ENCODE peak calls at places on chromosomes 2 and 18, in eight cellular contexts. I is upper lobe of right lung, M is lower lobe of right lung, V is colonic mucosa, U is testis, B is GM12878, P is hepatocyte, J is cardiac muscle cell. X is an unnamed sample. For H3K4me1, the result is how much of the 10 kb centered on the place peaks cover.

GRCh38 chr18:78920436-78921138 is 59.0 kb upstream of the SALL3 start:
- DNase-seq in J (no peak), V (no peak), I (no peak), P (no peak), U (no peak), B (no peak), M (no peak), X (no peak)

GRCh38 chr2:240458900-240459391 is 23.5 kb downstream of the GPC1 start:
- DNase-seq in V (no peak), J (no peak), M (peak), B (no peak), I (no peak), U (no peak), P (no peak), X (no peak)

GRCh38 chr2:28997847-28998735 is 17.0 kb downstream of the TOGARAM2 start:
- DNase-seq in V (no peak), I (no peak), M (no peak), U (no peak), J (no peak), B (no peak), P (no peak), X (no peak)

GRCh38 chr18:67525328-67526110 is 9.0 kb upstream of the DSEL start:
- DNase-seq in P (peak), M (peak), U (peak), B (no peak), J (peak), I (no peak), V (peak), X (no peak)

GRCh38 chr2:127596311-127597045 is 49.5 kb upstream of the GPR17 start:
- DNase-seq in U (peak), B (no peak), P (no peak), J (no peak), M (no peak), I (peak), V (no peak), X (no peak)

GRCh38 chr18:22868831-22869230 is 64.3 kb upstream of the RBBP8 start:
- DNase-seq in V (no peak), P (no peak), B (no peak), J (no peak), M (no peak), I (no peak), U (no peak), X (no peak)

GRCh38 chr2:100246163-100247145 is 75.8 kb downstream of the LONRF2 start:
- DNase-seq in V (no peak), M (no peak), P (no peak), B (no peak), I (no peak), U (no peak), J (no peak), X (peak)

GRCh38 chr18:66682855-66683322 is 79.0 kb upstream of the CDH19 start:
- DNase-seq in P (no peak), B (no peak), U (peak), M (no peak), V (no peak), I (no peak), J (peak), X (no peak)

GRCh38 chr2:16496426-16497388 is 168.9 kb downstream of the CYRIA start:
- DNase-seq in B (no peak), J (no peak), V (no peak), U (no peak), I (no peak), P (no peak), M (no peak), X (no peak)

GRCh38 chr18:76573325-76574025 is 78.4 kb upstream of the ZNF516 start:
- DNase-seq in I (no peak), B (no peak), M (no peak), P (no peak), U (no peak), J (no peak), V (no peak), X (no peak)

GRCh38 chr18:26230497-26230896 is 4.3 kb downstream of the TAF4B start:
- DNase-seq in P (no peak), V (no peak), J (no peak), M (no peak), U (no peak), I (no peak), B (no peak), X (no peak)

GRCh38 chr2:27762951-27763906 is 8.3 kb upstream of the MRPL33 start:
- DNase-seq in B (no peak), M (no peak), J (no peak), V (no peak), I (no peak), U (no peak), P (no peak), X (no peak)

GRCh38 chr18:75895135-75895534 is 467.6 kb upstream of the SMIM21 start:
- DNase-seq in V (no peak), U (no peak), I (no peak), P (no peak), B (no peak), J (no peak), M (no peak), X (no peak)

GRCh38 chr2:61770746-61771145 is 83.1 kb downstream of the FAM161A start:
- DNase-seq in U (no peak), I (no peak), V (no peak), P (no peak), B (no peak), M (no peak), J (no peak), X (no peak)

GRCh38 chr2:66851449-66851872 is 416.5 kb downstream of the MEIS1 start:
- DNase-seq in P (peak), M (no peak), I (no peak), J (no peak), B (no peak), U (no peak), V (no peak), X (no peak)

GRCh38 chr2:196108604-196109003 is 40.0 kb upstream of the DNAH7 start:
- DNase-seq in U (no peak), M (no peak), I (no peak), J (no peak), P (no peak), B (no peak), V (no peak), X (no peak)

GRCh38 chr2:196112408-196113039 is 43.9 kb upstream of the DNAH7 start:
- DNase-seq in V (no peak), B (no peak), M (no peak), I (no peak), U (no peak), J (no peak), P (no peak), X (no peak)

DNA sequence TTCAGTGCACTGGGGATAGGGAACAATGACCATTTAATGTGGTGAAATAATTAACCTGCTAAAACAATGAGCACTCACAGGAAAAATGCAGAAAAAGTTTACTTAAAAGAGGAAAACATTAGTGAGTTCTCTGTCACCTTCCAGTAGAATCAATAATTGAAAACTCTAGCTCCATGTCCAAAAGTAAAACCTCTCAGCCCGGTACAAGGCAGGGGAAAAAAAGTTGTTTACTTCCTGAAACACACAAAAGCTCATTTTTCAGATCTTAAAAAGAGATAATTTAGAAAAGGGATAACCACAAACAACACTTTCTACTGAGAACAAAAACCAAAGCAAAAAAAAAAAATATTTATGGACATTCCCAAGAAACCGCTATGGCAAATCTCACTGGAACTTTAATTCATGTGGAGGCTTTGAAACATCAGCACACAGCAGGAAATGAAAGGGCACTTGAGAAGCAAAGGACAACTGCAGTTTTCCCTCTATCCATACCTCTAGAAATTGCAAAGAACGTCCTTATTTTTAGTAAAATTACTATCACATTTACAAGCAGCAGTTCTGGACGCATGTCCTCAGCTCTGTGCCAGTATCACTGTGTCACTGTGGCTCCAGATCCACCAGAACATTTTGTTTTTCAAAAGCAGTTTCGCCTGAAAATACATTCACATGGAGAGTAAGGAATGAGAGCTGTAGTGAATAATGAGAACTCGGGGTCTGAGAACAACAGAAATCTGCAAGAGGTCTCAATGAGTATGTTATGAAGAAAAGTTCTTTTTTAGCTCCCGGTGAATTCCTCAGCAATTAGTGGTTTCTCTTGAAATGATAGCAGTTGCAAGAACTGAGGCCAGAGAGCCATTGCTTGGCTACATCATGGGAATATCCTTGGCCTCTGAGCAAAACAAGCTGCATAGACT is 44.7 kb upstream of the DNAH7 start:
- DNase-seq in P (no peak), U (no peak), I (no peak), J (no peak), V (no peak), B (no peak), M (no peak), X (no peak)
- H3K4me3 ChIP-seq in P (no peak), U (no peak), I (no peak), J (no peak), V (no peak), B (no peak), M (no peak), X (no peak)

GRCh38 chr18:40293311-40293710 is 1661.7 kb upstream of the PIK3C3 start:
- DNase-seq in M (no peak), I (no peak), J (peak), P (no peak), U (no peak), B (no peak), V (no peak), X (no peak)
- TF ChIP-seq CTCF in M (peak), I (peak), J (peak), P (peak), U (no peak), B (no peak), V (no peak), X (no peak)

DNA sequence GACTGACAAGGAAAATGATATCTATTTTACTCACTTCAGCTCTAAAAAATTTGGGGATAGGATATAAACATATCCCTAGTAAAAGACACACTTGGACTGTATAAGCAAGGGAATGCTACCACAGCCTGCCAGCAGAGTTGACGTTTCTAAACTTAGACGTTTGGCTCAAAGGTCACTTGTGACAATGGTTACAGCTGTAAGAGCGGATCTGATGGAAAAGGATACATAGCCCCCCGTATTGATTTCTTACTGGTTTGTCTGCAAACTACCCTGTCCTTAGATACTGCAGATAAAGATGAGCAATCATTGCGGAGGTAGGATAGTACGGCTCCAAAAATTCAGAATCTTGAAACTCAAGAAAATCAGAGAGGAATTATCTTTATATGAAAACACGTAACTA is 129.1 kb upstream of the ITGB6 start:
- DNase-seq in J (peak), V (no peak), M (no peak), I (no peak), P (no peak), U (no peak), B (no peak), X (no peak)
- H3K4me1 ChIP-seq in J (half or more), V (under half), M (half or more), I (half or more), P (under half), U (under half), B (under half), X (under half)

DNA sequence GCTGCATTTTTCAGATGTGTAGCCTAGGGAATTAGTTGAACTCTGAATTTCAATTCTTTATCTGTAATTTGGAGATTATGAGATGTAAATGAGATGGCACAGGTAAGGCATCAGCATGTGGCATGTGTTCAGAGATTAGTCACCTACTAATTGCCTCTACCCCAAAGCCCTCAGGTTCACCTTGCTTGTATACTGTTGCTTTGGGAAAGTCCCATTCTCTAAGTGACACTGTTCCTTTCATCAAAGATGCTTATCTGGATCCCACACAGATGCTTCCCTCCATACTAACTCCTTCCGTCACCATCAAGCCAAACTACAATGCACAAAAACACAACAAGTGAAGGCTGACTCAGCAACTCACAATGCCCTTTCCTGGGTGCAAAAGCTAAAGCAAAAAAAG is 143.7 kb downstream of the LRATD1 start:
- DNase-seq in P (no peak), J (no peak), B (no peak), V (no peak), I (no peak), M (no peak), U (no peak), X (no peak)
- H3K4me3 ChIP-seq in P (no peak), J (no peak), B (no peak), V (no peak), I (no peak), M (no peak), U (no peak), X (no peak)

DNA sequence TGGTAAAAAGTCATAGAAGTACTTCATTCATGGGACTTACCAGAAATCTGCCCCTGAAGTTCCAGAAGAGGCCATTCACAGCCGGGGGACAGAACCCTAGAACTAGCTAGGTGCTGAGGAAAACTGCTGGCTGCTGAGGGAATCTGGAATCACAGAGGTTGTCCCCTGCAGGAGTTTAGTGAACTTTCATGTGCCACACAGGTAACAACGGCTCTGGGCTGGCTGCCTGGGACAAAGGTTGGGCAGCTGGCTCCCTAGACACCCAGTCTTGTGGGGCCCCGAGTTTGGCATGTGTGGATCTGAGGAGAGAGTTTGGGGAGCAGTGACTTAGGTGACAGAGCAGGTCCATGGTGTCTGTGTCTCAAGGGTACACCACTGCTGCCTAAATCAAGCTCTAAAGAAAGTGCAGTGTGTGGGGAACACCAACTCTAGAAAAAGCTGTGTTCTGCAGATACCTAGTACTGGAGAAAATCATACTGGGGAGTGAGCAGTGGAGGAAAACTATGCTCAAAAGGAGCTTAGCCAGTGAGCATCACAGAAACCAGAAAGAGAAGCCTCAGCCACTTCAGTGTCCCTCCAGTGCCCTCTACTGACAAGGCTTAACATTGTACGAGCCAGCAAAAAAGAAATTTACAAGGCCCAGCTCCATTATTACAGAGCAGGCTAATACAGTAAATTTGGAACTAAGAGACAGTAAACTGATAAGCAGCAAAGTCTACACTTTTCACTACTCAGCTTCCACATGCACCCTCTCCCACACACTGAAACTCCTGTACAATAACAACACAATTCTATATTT is 15.2 kb downstream of the GALNT3 start:
- DNase-seq in I (no peak), M (no peak), P (no peak), V (no peak), B (no peak), J (no peak), U (no peak), X (no peak)
- TF ChIP-seq CTCF in I (peak), M (peak), P (peak), V (peak), B (peak), J (peak), U (no peak), X (no peak)

GRCh38 chr2:40282428-40282827 is 169.5 kb downstream of the SLC8A1 start:
- DNase-seq in P (no peak), U (no peak), B (peak), V (no peak), J (no peak), I (no peak), M (no peak), X (no peak)

GRCh38 chr2:40276076-40276475 is 175.8 kb downstream of the SLC8A1 start:
- DNase-seq in U (no peak), B (no peak), M (no peak), I (no peak), V (no peak), P (no peak), J (no peak), X (no peak)

GRCh38 chr2:40281021-40281940 is 170.6 kb downstream of the SLC8A1 start:
- DNase-seq in B (peak), P (peak), J (peak), M (no peak), V (no peak), I (no peak), U (peak), X (no peak)

GRCh38 chr2:40279479-40279878 is 172.4 kb downstream of the SLC8A1 start:
- DNase-seq in J (no peak), M (no peak), U (no peak), V (no peak), B (no peak), I (no peak), P (no peak), X (no peak)

GRCh38 chr2:40279001-40279400 is 172.9 kb downstream of the SLC8A1 start:
- DNase-seq in M (no peak), V (no peak), U (no peak), B (no peak), J (no peak), I (no peak), P (no peak), X (no peak)
- H3K4me1 ChIP-seq in M (under half), V (under half), U (under half), B (under half), J (half or more), I (under half), P (under half), X (under half)

GRCh38 chr2:203016716-203017115 is 2.0 kb downstream of the NBEAL1 start:
- DNase-seq in P (no peak), I (no peak), J (no peak), U (no peak), V (no peak), M (no peak), B (no peak), X (no peak)

GRCh38 chr2:203019142-203019541 is 4.5 kb downstream of the NBEAL1 start:
- DNase-seq in M (no peak), U (no peak), V (no peak), J (no peak), I (no peak), B (no peak), P (no peak), X (no peak)

GRCh38 chr2:203014456-203015199 is at the start of gene NBEAL1:
- DNase-seq in I (peak), V (peak), U (peak), B (peak), M (peak), J (peak), P (peak), X (peak)

GRCh38 chr2:203021986-203022385 is 7.3 kb downstream of the NBEAL1 start:
- DNase-seq in V (no peak), P (no peak), B (no peak), J (peak), U (no peak), I (no peak), M (no peak), X (no peak)

DNA sequence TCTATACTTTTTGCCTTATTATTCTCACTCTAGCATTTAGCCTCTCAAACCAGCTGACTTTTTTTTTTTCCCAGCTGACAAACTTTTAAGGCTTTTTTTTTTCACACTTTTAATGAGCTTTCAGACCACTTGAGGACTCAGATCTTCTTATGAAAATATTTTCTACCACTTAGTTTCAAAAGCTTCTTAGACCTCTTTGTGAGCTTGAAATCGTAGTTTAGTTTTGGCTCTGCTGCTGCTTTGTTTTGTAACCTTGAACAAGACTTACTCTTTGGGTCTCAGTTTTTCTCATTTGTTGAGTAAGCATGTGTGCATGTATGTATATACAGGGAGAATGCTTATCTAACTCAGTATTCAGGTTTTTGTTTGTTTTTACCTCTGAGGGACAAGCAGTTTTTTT is 3.5 kb downstream of the NBEAL1 start:
- DNase-seq in B (peak), P (no peak), M (no peak), U (no peak), J (peak), V (no peak), I (no peak), X (no peak)
- H3K4me3 ChIP-seq in B (peak), P (peak), M (peak), U (peak), J (peak), V (peak), I (peak), X (no peak)

DNA sequence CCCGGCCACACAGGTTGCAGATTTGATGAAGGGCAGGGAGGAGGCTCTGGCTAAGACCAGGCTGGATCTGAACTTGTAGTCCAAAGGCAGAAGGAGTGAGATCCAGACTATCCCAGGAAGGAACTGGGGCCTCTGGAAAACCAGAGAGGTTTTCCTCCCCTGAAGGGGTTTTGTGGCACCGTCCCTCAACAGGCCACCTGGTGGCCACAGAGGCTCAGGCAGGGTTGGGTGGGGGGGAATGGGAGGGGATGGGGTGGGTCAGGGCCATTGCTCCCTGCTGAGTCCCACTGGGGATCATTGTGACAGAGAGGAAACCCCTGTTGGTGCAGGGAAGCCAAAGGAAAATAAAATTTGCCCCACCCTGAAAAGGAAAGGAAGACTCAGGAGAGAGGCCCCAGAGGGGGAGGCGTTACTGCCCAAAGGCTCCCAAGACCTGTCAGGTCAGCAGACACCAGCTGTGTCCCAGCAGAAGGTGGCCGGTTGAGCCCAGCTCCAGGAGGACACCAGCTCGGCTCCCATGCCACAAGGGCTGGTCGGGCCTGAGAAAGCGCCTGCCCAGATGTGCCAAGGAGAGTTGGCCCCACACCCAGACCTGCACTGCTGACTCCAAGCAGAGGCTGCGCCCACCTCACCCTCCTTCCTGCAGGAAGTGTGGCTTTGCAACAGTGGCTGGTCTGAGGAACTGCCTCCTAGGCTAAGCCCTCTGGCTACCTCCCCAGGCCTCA is 37.3 kb upstream of the PTMA start:
- DNase-seq in B (no peak), V (peak), J (peak), M (no peak), I (no peak), U (no peak), P (peak), X (peak)
- TF ChIP-seq CTCF in B (peak), V (peak), J (peak), M (peak), I (peak), U (peak), P (peak), X (no peak)

X was measured in mucosa of descending colon.